ENCODE peak calls at places on chromosomes 5 and 9, in five cellular contexts. S, B, N, E and D are unnamed samples. For H3K9me3, the result is how much of the 10 kb centered on the place peaks cover.

GRCh38 chr5:175718401-175719108 is 60.7 kb downstream of the HRH2 start:
- DNase-seq in S (no peak), E (peak), B (peak), N (peak), D (peak)

GRCh38 chr5:151686673-151687378 is at the start of gene SPARC:
- DNase-seq in B (peak), E (no peak), N (peak), S (peak), D (peak)

GRCh38 chr9:106052735-106053134 is 358.4 kb downstream of the TMEM38B start:
- DNase-seq in S (no peak), E (no peak), B (no peak), N (no peak), D (no peak)

GRCh38 chr5:150582281-150582791 is 58.1 kb upstream of the SYNPO start:
- DNase-seq in N (peak), B (peak), S (peak), E (no peak), D (peak)

GRCh38 chr5:65823174-65823573 is 101.2 kb downstream of the NLN start:
- DNase-seq in E (no peak), N (no peak), S (peak), B (no peak), D (no peak)

GRCh38 chr5:153445875-153446567 is 44.4 kb upstream of the GRIA1 start:
- DNase-seq in S (no peak), B (no peak), N (no peak), E (no peak), D (peak)

GRCh38 chr9:106588601-106589000 is 274.4 kb upstream of the ZNF462 start:
- DNase-seq in B (no peak), N (no peak), S (peak), E (no peak), D (no peak)

GRCh38 chr5:144467795-144468194 is 297.1 kb downstream of the KCTD16 start:
- DNase-seq in N (no peak), E (no peak), B (no peak), S (peak), D (peak)

GRCh38 chr5:159765760-159766517 is 150.3 kb upstream of the ADRA1B start:
- DNase-seq in S (no peak), N (no peak), B (no peak), E (no peak), D (no peak)

GRCh38 chr5:146345578-146346366 is 7.1 kb downstream of the POU4F3 start:
- DNase-seq in B (no peak), S (no peak), N (peak), E (no peak), D (no peak)

GRCh38 chr5:108588323-108588722 is 159.4 kb upstream of the FER start:
- DNase-seq in N (no peak), E (no peak), B (no peak), S (no peak), D (no peak)

GRCh38 chr5:154403776-154404387 is 41.9 kb upstream of the SAP30L start:
- DNase-seq in B (no peak), N (no peak), S (no peak), E (no peak), D (no peak)

GRCh38 chr5:147310059-147310704 is 75.4 kb downstream of the STK32A start:
- DNase-seq in B (peak), E (no peak), S (peak), N (peak), D (peak)

GRCh38 chr9:116549061-116549664 is 137.9 kb upstream of the TRIM32 start:
- DNase-seq in E (no peak), B (peak), N (peak), S (peak), D (peak)

GRCh38 chr5:82610686-82611085 is 332.5 kb upstream of the RPS23 start:
- DNase-seq in S (no peak), E (no peak), N (no peak), B (no peak), D (no peak)

GRCh38 chr9:122904466-122904822 is 715 bp downstream of the RC3H2 start:
- DNase-seq in N (no peak), B (no peak), E (no peak), S (peak), D (peak)

GRCh38 chr5:96081276-96081858 is 119.7 kb upstream of the ELL2 start:
- DNase-seq in S (no peak), E (no peak), N (no peak), B (no peak), D (no peak)

GRCh38 chr5:108728566-108729305 is 19.0 kb upstream of the FER start:
- DNase-seq in E (peak), S (no peak), N (no peak), B (no peak), D (no peak)

GRCh38 chr5:55600536-55601208 is 65.9 kb upstream of the PLPP1 start:
- DNase-seq in B (no peak), N (no peak), E (peak), S (peak), D (peak)

GRCh38 chr9:99015448-99015847 is 71.7 kb downstream of the COL15A1 start:
- DNase-seq in B (no peak), E (no peak), S (no peak), N (no peak), D (no peak)

GRCh38 chr9:99013550-99013949 is 69.8 kb downstream of the COL15A1 start:
- DNase-seq in B (no peak), N (no peak), E (peak), S (no peak), D (no peak)

GRCh38 chr9:99012957-99013512 is 69.3 kb downstream of the COL15A1 start:
- DNase-seq in E (peak), B (no peak), S (no peak), N (no peak), D (no peak)

GRCh38 chr9:99008187-99008586 is 64.5 kb downstream of the COL15A1 start:
- DNase-seq in S (no peak), B (no peak), N (no peak), E (no peak), D (no peak)

GRCh38 chr9:99011161-99011709 is 67.5 kb downstream of the COL15A1 start:
- DNase-seq in E (no peak), N (no peak), S (peak), B (no peak), D (no peak)
- H3K9me3 ChIP-seq in E (under half), N (under half), S (under half), B (under half), D (under half)

DNA sequence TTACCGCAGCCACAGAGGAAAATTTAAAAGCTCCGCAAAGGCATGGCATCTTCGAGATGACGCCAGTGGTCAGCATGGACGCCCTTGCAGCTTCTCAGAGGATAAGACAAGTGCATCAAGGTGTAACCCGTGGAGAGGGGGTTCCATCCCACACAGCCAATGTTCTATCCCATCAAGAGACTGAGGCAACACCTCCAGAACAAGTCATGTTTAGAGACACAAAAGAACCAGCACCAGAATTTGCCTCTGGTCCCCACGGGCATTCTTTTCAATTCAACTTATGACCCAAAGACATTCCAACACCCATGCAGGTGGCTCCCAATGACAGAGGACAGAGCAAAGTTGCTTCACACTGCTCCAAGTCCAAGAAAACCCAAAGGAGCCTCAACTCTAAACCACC is 20.7 kb downstream of the ROR2 start:
- DNase-seq in S (no peak), B (no peak), E (no peak), N (no peak), D (no peak)
- H3K9me3 ChIP-seq in S (under half), B (under half), E (under half), N (under half), D (under half)

GRCh38 chr9:94269264-94269663 is 10.2 kb downstream of the ZNF169 start:
- DNase-seq in N (no peak), S (no peak), E (no peak), B (no peak), D (no peak)

DNA sequence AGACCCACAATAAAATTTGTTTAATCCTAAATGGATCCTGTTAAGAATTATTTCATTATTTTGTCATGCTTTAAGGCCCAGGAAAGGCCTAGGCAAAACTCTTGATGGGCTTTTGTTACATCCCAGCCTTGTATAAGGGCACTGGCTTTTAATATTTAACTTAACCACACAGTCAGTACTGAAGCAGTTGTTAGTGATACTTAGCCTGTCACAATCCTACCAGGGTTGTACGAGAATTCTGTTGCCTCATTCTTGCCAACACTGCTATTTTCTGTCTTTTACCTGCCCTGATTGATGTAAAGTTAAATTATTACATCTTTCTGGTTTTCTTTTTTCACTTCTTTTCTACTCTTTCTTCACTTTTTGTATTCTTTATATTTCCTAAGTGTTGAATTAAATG is 10.9 kb downstream of the ZNF169 start:
- DNase-seq in E (no peak), B (no peak), N (no peak), S (no peak), D (no peak)
- H3K9me3 ChIP-seq in E (under half), B (under half), N (under half), S (under half), D (under half)

DNA sequence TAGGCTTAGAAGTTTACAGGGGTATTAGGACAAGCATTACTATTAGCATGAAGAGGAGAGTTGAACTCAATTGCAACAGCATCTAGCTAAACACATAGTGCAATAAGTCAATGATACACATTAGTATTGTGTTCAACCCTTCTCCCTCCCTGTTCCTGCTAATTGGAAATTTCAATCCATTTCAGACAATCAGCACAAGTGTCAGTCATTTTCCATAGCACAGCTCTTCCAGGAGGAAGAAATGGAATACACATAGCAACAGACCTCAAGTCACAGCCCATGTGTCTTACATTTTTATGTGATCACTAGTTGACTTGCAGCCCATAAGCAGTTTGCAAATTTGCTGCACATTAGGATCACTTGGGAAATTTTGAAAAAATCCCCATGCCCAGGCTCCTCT is 636.9 kb downstream of the TLE4 start:
- DNase-seq in B (no peak), E (no peak), N (no peak), S (no peak), D (no peak)
- H3K9me3 ChIP-seq in B (under half), E (under half), N (under half), S (under half), D (under half)

DNA sequence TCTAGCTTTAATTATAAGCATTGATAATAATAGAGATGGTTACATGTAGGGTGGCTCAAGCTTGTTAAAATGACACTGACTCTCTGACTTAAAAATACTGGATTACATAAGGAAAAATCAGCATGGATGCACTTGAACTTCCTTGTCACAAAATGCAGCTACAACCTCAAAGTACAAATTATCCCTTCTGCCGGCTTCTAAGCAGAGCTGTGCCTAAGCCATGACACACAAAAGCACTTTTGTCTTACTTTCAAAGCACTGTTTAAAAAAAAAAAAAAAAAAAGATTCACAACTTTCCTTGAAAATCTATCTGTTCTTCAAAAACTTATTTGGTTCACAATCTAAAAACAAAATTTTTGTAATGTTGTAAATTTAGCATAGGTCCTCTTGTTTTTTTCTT is 36.4 kb upstream of the ZFAND5 start:
- DNase-seq in S (no peak), E (no peak), N (no peak), B (no peak), D (no peak)
- H3K9me3 ChIP-seq in S (under half), E (under half), N (under half), B (under half), D (under half)